ENCODE peak calls at places on chromosome 19, in seven cellular contexts. One of them, this sample, is unnamed.

GRCh38 chr19:45507864-45508680 is 793 bp downstream of the VASP start:
- DNase-seq in PC-9: peak
- DNase-seq in activated T-cell treated with anti-CD3 and anti-CD28 coated beads, Interleukin-2, amount 50 U/mL, for 72 hours: peak
- DNase-seq in omental fat pad: no peak
- DNase-seq in Peyer's patch: peak
- DNase-seq in KG1: no peak
- DNase-seq in stimulated activated naive CD8-positive, alpha-beta T cell treated with anti-CD3 and anti-CD28 coated beads, Interleukin-15, Interleukin-2, amounts not matched to agents 100 U/mL and 50 U/mL, for 24 hours: peak
- DNase-seq in this sample: no peak

GRCh38 chr19:872266-872951 is 12.9 kb downstream of the CFD start:
- DNase-seq in PC-9: peak
- DNase-seq in activated T-cell treated with anti-CD3 and anti-CD28 coated beads, Interleukin-2, amount 50 U/mL, for 72 hours: peak
- DNase-seq in omental fat pad: no peak
- DNase-seq in Peyer's patch: peak
- DNase-seq in KG1: no peak
- DNase-seq in stimulated activated naive CD8-positive, alpha-beta T cell treated with anti-CD3 and anti-CD28 coated beads, Interleukin-15, Interleukin-2, amounts not matched to agents 100 U/mL and 50 U/mL, for 24 hours: peak
- DNase-seq in this sample: peak

GRCh38 chr19:47058621-47059020 is 10.2 kb upstream of the TMEM160 start:
- DNase-seq in PC-9: no peak
- DNase-seq in activated T-cell treated with anti-CD3 and anti-CD28 coated beads, Interleukin-2, amount 50 U/mL, for 72 hours: no peak
- DNase-seq in omental fat pad: no peak
- DNase-seq in Peyer's patch: peak
- DNase-seq in KG1: no peak
- DNase-seq in stimulated activated naive CD8-positive, alpha-beta T cell treated with anti-CD3 and anti-CD28 coated beads, Interleukin-15, Interleukin-2, amounts not matched to agents 100 U/mL and 50 U/mL, for 24 hours: no peak
- DNase-seq in this sample: no peak

GRCh38 chr19:829129-829758 is 1.6 kb downstream of the AZU1 start:
- DNase-seq in PC-9: no peak
- DNase-seq in activated T-cell treated with anti-CD3 and anti-CD28 coated beads, Interleukin-2, amount 50 U/mL, for 72 hours: no peak
- DNase-seq in omental fat pad: no peak
- DNase-seq in Peyer's patch: no peak
- DNase-seq in KG1: no peak
- DNase-seq in stimulated activated naive CD8-positive, alpha-beta T cell treated with anti-CD3 and anti-CD28 coated beads, Interleukin-15, Interleukin-2, amounts not matched to agents 100 U/mL and 50 U/mL, for 24 hours: no peak
- DNase-seq in this sample: no peak

GRCh38 chr19:44879309-44880065 is 11.6 kb upstream of the TOMM40 start:
- DNase-seq in PC-9: no peak
- DNase-seq in activated T-cell treated with anti-CD3 and anti-CD28 coated beads, Interleukin-2, amount 50 U/mL, for 72 hours: no peak
- DNase-seq in omental fat pad: no peak
- DNase-seq in Peyer's patch: no peak
- DNase-seq in KG1: no peak
- DNase-seq in stimulated activated naive CD8-positive, alpha-beta T cell treated with anti-CD3 and anti-CD28 coated beads, Interleukin-15, Interleukin-2, amounts not matched to agents 100 U/mL and 50 U/mL, for 24 hours: no peak
- DNase-seq in this sample: no peak

GRCh38 chr19:6273701-6274601 is 5.8 kb downstream of the MLLT1 start:
- DNase-seq in PC-9: no peak
- DNase-seq in activated T-cell treated with anti-CD3 and anti-CD28 coated beads, Interleukin-2, amount 50 U/mL, for 72 hours: no peak
- DNase-seq in omental fat pad: peak
- DNase-seq in Peyer's patch: peak
- DNase-seq in KG1: no peak
- DNase-seq in stimulated activated naive CD8-positive, alpha-beta T cell treated with anti-CD3 and anti-CD28 coated beads, Interleukin-15, Interleukin-2, amounts not matched to agents 100 U/mL and 50 U/mL, for 24 hours: no peak
- DNase-seq in this sample: peak

GRCh38 chr19:36008336-36008978 is at the start of gene SYNE4:
- DNase-seq in PC-9: peak
- DNase-seq in activated T-cell treated with anti-CD3 and anti-CD28 coated beads, Interleukin-2, amount 50 U/mL, for 72 hours: no peak
- DNase-seq in omental fat pad: no peak
- DNase-seq in Peyer's patch: peak
- DNase-seq in KG1: no peak
- DNase-seq in stimulated activated naive CD8-positive, alpha-beta T cell treated with anti-CD3 and anti-CD28 coated beads, Interleukin-15, Interleukin-2, amounts not matched to agents 100 U/mL and 50 U/mL, for 24 hours: no peak
- DNase-seq in this sample: no peak

GRCh38 chr19:55913643-55914268 is 18.4 kb downstream of the NLRP13 start:
- DNase-seq in PC-9: peak
- DNase-seq in activated T-cell treated with anti-CD3 and anti-CD28 coated beads, Interleukin-2, amount 50 U/mL, for 72 hours: no peak
- DNase-seq in omental fat pad: no peak
- DNase-seq in Peyer's patch: no peak
- DNase-seq in KG1: no peak
- DNase-seq in stimulated activated naive CD8-positive, alpha-beta T cell treated with anti-CD3 and anti-CD28 coated beads, Interleukin-15, Interleukin-2, amounts not matched to agents 100 U/mL and 50 U/mL, for 24 hours: no peak
- DNase-seq in this sample: no peak

GRCh38 chr19:18848860-18849661 is 17.3 kb downstream of the UPF1 start:
- DNase-seq in PC-9: no peak
- DNase-seq in activated T-cell treated with anti-CD3 and anti-CD28 coated beads, Interleukin-2, amount 50 U/mL, for 72 hours: peak
- DNase-seq in omental fat pad: no peak
- DNase-seq in Peyer's patch: peak
- DNase-seq in KG1: no peak
- DNase-seq in stimulated activated naive CD8-positive, alpha-beta T cell treated with anti-CD3 and anti-CD28 coated beads, Interleukin-15, Interleukin-2, amounts not matched to agents 100 U/mL and 50 U/mL, for 24 hours: peak
- DNase-seq in this sample: no peak

GRCh38 chr19:14544977-14545715 is 15.8 kb downstream of the TECR start:
- DNase-seq in PC-9: no peak
- DNase-seq in activated T-cell treated with anti-CD3 and anti-CD28 coated beads, Interleukin-2, amount 50 U/mL, for 72 hours: no peak
- DNase-seq in omental fat pad: no peak
- DNase-seq in Peyer's patch: peak
- DNase-seq in KG1: no peak
- DNase-seq in stimulated activated naive CD8-positive, alpha-beta T cell treated with anti-CD3 and anti-CD28 coated beads, Interleukin-15, Interleukin-2, amounts not matched to agents 100 U/mL and 50 U/mL, for 24 hours: no peak
- DNase-seq in this sample: no peak

GRCh38 chr19:30011051-30011578 is 69.1 kb downstream of the URI1 start:
- DNase-seq in PC-9: no peak
- DNase-seq in activated T-cell treated with anti-CD3 and anti-CD28 coated beads, Interleukin-2, amount 50 U/mL, for 72 hours: no peak
- DNase-seq in omental fat pad: no peak
- DNase-seq in Peyer's patch: no peak
- DNase-seq in KG1: no peak
- DNase-seq in stimulated activated naive CD8-positive, alpha-beta T cell treated with anti-CD3 and anti-CD28 coated beads, Interleukin-15, Interleukin-2, amounts not matched to agents 100 U/mL and 50 U/mL, for 24 hours: no peak
- DNase-seq in this sample: no peak

GRCh38 chr19:19329199-19329598 is 8.6 kb downstream of the MAU2 start:
- DNase-seq in PC-9: no peak
- DNase-seq in activated T-cell treated with anti-CD3 and anti-CD28 coated beads, Interleukin-2, amount 50 U/mL, for 72 hours: no peak
- DNase-seq in omental fat pad: no peak
- DNase-seq in Peyer's patch: no peak
- DNase-seq in KG1: peak
- DNase-seq in stimulated activated naive CD8-positive, alpha-beta T cell treated with anti-CD3 and anti-CD28 coated beads, Interleukin-15, Interleukin-2, amounts not matched to agents 100 U/mL and 50 U/mL, for 24 hours: no peak
- DNase-seq in this sample: no peak

GRCh38 chr19:3441089-3441985 is 39.0 kb downstream of the SMIM24 start:
- DNase-seq in PC-9: no peak
- DNase-seq in activated T-cell treated with anti-CD3 and anti-CD28 coated beads, Interleukin-2, amount 50 U/mL, for 72 hours: no peak
- DNase-seq in omental fat pad: no peak
- DNase-seq in Peyer's patch: no peak
- DNase-seq in KG1: no peak
- DNase-seq in stimulated activated naive CD8-positive, alpha-beta T cell treated with anti-CD3 and anti-CD28 coated beads, Interleukin-15, Interleukin-2, amounts not matched to agents 100 U/mL and 50 U/mL, for 24 hours: no peak
- DNase-seq in this sample: no peak

GRCh38 chr19:34428549-34429285 is 536 bp downstream of the UBA2 start:
- DNase-seq in PC-9: peak
- DNase-seq in activated T-cell treated with anti-CD3 and anti-CD28 coated beads, Interleukin-2, amount 50 U/mL, for 72 hours: peak
- DNase-seq in omental fat pad: no peak
- DNase-seq in Peyer's patch: peak
- DNase-seq in KG1: peak
- DNase-seq in stimulated activated naive CD8-positive, alpha-beta T cell treated with anti-CD3 and anti-CD28 coated beads, Interleukin-15, Interleukin-2, amounts not matched to agents 100 U/mL and 50 U/mL, for 24 hours: no peak
- DNase-seq in this sample: peak

GRCh38 chr19:35249146-35249847 is 495 bp downstream of the LSR start:
- DNase-seq in PC-9: no peak
- DNase-seq in activated T-cell treated with anti-CD3 and anti-CD28 coated beads, Interleukin-2, amount 50 U/mL, for 72 hours: no peak
- DNase-seq in omental fat pad: no peak
- DNase-seq in Peyer's patch: no peak
- DNase-seq in KG1: no peak
- DNase-seq in stimulated activated naive CD8-positive, alpha-beta T cell treated with anti-CD3 and anti-CD28 coated beads, Interleukin-15, Interleukin-2, amounts not matched to agents 100 U/mL and 50 U/mL, for 24 hours: no peak
- DNase-seq in this sample: peak